ENCODE peak calls at places on chromosome X, in four cellular contexts. B is HepG2, D is K562, O is endothelial cell of umbilical vein. X is an unnamed sample.

GRCh38 chrX:17923546-17923945 is 62.4 kb upstream of the RAI2 start:
- DNase-seq in D (peak), B (no peak), O (no peak), X (no peak)

GRCh38 chrX:32572644-32573043 is 638.7 kb downstream of the DMD start:
- DNase-seq in O (no peak), B (no peak), D (no peak), X (no peak)

GRCh38 chrX:119755981-119756533 is 2.3 kb upstream of the SOWAHD start:
- DNase-seq in D (no peak), B (peak), O (no peak), X (peak)

GRCh38 chrX:55279832-55280231 is 15.1 kb upstream of the PAGE3 start:
- DNase-seq in O (no peak), D (no peak), B (no peak), X (no peak)

GRCh38 chrX:13101439-13102139 is 57.2 kb upstream of the FAM9C start:
- DNase-seq in D (peak), O (peak), B (no peak), X (no peak)

GRCh38 chrX:42752730-42753129 is 25.2 kb downstream of the PPP1R2C start:
- DNase-seq in D (no peak), B (no peak), O (peak), X (no peak)

GRCh38 chrX:119240356-119240755 is 4.3 kb downstream of the PGRMC1 start:
- DNase-seq in D (no peak), B (no peak), O (no peak), X (no peak)

GRCh38 chrX:119288890-119289393 is 52.9 kb downstream of the PGRMC1 start:
- DNase-seq in O (no peak), B (no peak), D (no peak), X (no peak)

GRCh38 chrX:12013220-12013619 is 125.1 kb upstream of the FRMPD4 start:
- DNase-seq in O (peak), B (no peak), D (no peak), X (no peak)

GRCh38 chrX:44881549-44881948 is 8.6 kb downstream of the KDM6A start:
- DNase-seq in B (no peak), D (no peak), O (no peak), X (no peak)

GRCh38 chrX:84873176-84873575 is 130.5 kb upstream of the APOOL start:
- DNase-seq in O (no peak), B (no peak), D (no peak), X (no peak)

GRCh38 chrX:123202523-123202922 is 18.4 kb downstream of the GRIA3 start:
- DNase-seq in D (no peak), O (no peak), B (no peak), X (no peak)

GRCh38 chrX:24113161-24113560 is 36.4 kb upstream of the ZFX start:
- DNase-seq in O (no peak), B (no peak), D (no peak), X (no peak)

GRCh38 chrX:119211649-119212014 is 24.5 kb upstream of the PGRMC1 start:
- DNase-seq in D (no peak), B (no peak), O (no peak), X (no peak)

DNA sequence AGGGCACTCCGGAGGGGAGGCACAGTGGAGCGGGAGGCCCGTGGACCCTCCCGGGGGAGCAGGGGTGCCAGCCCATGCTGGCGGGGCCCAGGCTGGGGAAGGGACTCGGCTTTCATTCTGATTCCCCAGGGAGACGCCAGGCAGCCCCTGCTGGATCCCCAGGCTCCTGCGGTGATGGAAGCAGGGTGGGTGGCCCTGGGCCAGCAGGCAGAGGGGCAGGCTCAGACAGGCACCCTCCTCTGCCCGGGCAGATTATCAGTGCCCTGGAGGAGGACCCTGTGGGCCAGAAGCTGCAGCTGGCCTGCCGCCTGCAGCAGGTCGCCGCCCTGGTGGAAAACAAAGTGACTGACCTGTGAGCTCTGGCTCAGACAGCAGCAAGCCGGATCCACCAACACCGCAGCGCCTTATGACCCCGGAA is 2.1 kb upstream of the SRPK3 start:
- DNase-seq in B (no peak), D (no peak), O (no peak), X (no peak)
- TF ChIP-seq MYC in B (no peak), D (no peak), O (no peak), X (no peak)

DNA sequence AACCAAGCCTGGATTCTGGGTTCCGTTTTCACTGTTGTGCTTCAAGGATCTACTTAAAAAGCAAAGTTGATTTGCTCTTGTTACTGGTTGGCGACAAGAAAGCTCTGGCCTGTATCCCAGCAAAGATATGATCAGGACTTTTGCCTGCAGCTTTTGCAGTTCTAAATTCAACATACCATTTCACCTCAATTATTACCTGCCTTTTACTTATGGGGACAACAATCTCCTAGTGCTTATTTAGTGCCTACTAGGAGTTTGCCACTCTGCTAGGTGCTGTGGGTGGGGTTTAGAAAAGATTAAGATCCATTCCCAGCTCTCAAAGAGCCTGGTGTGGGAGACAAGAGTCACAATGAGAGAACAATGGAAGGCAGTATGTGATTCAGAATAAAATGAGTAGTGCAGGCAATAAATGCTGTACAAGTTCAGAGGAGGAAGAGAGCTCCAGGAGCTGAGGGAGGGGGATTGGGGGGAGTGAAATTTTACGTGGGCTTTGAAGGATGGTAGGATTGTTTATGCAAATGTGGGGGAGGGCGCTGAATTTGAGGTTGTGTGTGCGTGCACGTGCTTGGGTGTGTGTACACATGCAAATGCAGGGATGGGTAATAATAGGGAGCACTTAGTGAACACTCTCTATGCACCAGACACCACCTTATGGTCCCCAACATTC is 5.0 kb upstream of the TMEM164 start:
- DNase-seq in B (no peak), O (no peak), D (no peak), X (no peak)
- H2AFZ ChIP-seq in B (no peak), O (no peak), D (peak), X (no peak)

GRCh38 chrX:38817004-38817703 is 15.9 kb downstream of the MID1IP1 start:
- DNase-seq in O (peak), D (peak), B (no peak), X (no peak)
- TF ChIP-seq MYC in O (no peak), D (no peak), B (no peak), X (no peak)

GRCh38 chrX:153782324-153782723 is 1.5 kb downstream of the SRPK3 start:
- DNase-seq in B (no peak), D (no peak), O (no peak), X (no peak)
- H2AFZ ChIP-seq in B (no peak), D (no peak), O (no peak), X (no peak)

GRCh38 chrX:103063191-103063845 is 653 bp downstream of the BEX1 start:
- DNase-seq in O (peak), D (no peak), B (peak), X (no peak)

GRCh38 chrX:103061486-103061885 is 2.5 kb downstream of the BEX1 start:
- DNase-seq in B (peak), O (no peak), D (no peak), X (no peak)

GRCh38 chrX:103066606-103067005 is 2.6 kb upstream of the BEX1 start:
- DNase-seq in B (no peak), D (no peak), O (no peak), X (no peak)

GRCh38 chrX:103063918-103064434 is at the start of gene BEX1:
- DNase-seq in D (no peak), B (peak), O (no peak), X (no peak)
- TF ChIP-seq MYC in D (no peak), B (no peak), O (no peak), X (no peak)

GRCh38 chrX:54043084-54043483 is 1.2 kb downstream of the PHF8 start:
- DNase-seq in D (no peak), B (no peak), O (no peak), X (no peak)
- H2AFZ ChIP-seq in D (peak), B (no peak), O (peak), X (peak)

GRCh38 chrX:69162466-69162865 is 2.8 kb downstream of the PJA1 start:
- DNase-seq in O (no peak), B (no peak), D (no peak), X (no peak)

GRCh38 chrX:69161371-69161770 is 3.9 kb downstream of the PJA1 start:
- DNase-seq in D (no peak), O (no peak), B (no peak), X (no peak)

GRCh38 chrX:69161786-69162349 is 3.4 kb downstream of the PJA1 start:
- DNase-seq in O (no peak), B (no peak), D (no peak), X (no peak)

GRCh38 chrX:69163936-69164741 is 1.1 kb downstream of the PJA1 start:
- DNase-seq in D (peak), O (peak), B (no peak), X (no peak)

GRCh38 chrX:69165116-69165651 is at the start of gene PJA1:
- DNase-seq in O (peak), B (peak), D (peak), X (no peak)
- TF ChIP-seq MYC in O (no peak), B (no peak), D (no peak), X (no peak)

GRCh38 chrX:153583433-153583832 is 15.5 kb downstream of the CCNQ start:
- DNase-seq in D (no peak), B (no peak), O (peak), X (no peak)
- H2AFZ ChIP-seq in D (no peak), B (no peak), O (no peak), X (no peak)

GRCh38 chrX:77640702-77641101 is 145.3 kb downstream of the ATRX start:
- DNase-seq in B (no peak), O (no peak), D (no peak), X (peak)
- TF ChIP-seq MYC in B (no peak), O (no peak), D (no peak), X (no peak)